ENCODE peak calls at places on chromosomes 2 and 18, in eight cellular contexts. M is left ventricle myocardium inferior, F is PC-3, B is fibroblast of pulmonary artery, A is HFF-Myc, R is MM.1S, H is astrocyte of the spinal cord, X is Panc1. V is an unnamed sample.

GRCh38 chr2:44051948-44052347 is 56.2 kb upstream of the LRPPRC start:
- DNase-seq in M (no peak), F (no peak), B (no peak), A (no peak), R (no peak), H (no peak), X (no peak), V (no peak)

GRCh38 chr2:177346192-177346591 is 46.4 kb upstream of the AGPS start:
- DNase-seq in M (no peak), F (no peak), B (no peak), A (no peak), R (no peak), H (no peak), X (no peak), V (no peak)

GRCh38 chr2:119126650-119127049 is 31.9 kb downstream of the C1QL2 start:
- DNase-seq in M (peak), F (no peak), B (peak), A (no peak), R (no peak), H (no peak), X (no peak), V (peak)

GRCh38 chr2:233247744-233248143 is 3.7 kb upstream of the ATG16L1 start:
- DNase-seq in M (no peak), F (peak), B (peak), A (peak), R (no peak), H (no peak), X (peak), V (peak)

GRCh38 chr2:137865954-137866540 is 98.2 kb upstream of the HNMT start:
- DNase-seq in M (no peak), F (peak), B (peak), A (peak), R (peak), H (peak), X (peak), V (peak)

GRCh38 chr2:151063271-151063670 is 198.4 kb downstream of the RBM43 start:
- DNase-seq in M (no peak), F (no peak), B (peak), A (no peak), R (no peak), H (peak), X (no peak), V (no peak)

GRCh38 chr2:172928754-172929153 is 146.9 kb upstream of the MAP3K20 start:
- DNase-seq in M (no peak), F (no peak), B (peak), A (no peak), R (no peak), H (peak), X (no peak), V (no peak)

GRCh38 chr18:21433436-21433835 is 167.1 kb downstream of the ESCO1 start:
- DNase-seq in M (no peak), F (no peak), B (no peak), A (no peak), R (no peak), H (no peak), X (no peak), V (no peak)

GRCh38 chr2:172009823-172010222 is 10.1 kb downstream of the METAP1D start:
- DNase-seq in M (no peak), F (no peak), B (no peak), A (no peak), R (no peak), H (no peak), X (no peak), V (no peak)

GRCh38 chr2:235833971-235834620 is 334.1 kb downstream of the GBX2 start:
- DNase-seq in M (no peak), F (no peak), B (no peak), A (no peak), R (no peak), H (no peak), X (no peak), V (no peak)

GRCh38 chr18:47552783-47553182 is 301.3 kb upstream of the SKOR2 start:
- DNase-seq in M (no peak), F (no peak), B (no peak), A (no peak), R (no peak), H (no peak), X (no peak), V (no peak)

GRCh38 chr2:25123682-25124081 is 44.7 kb downstream of the POMC start:
- DNase-seq in M (no peak), F (no peak), B (no peak), A (no peak), R (no peak), H (no peak), X (no peak), V (no peak)

GRCh38 chr2:150209746-150210145 is 277.7 kb downstream of the RND3 start:
- DNase-seq in M (no peak), F (no peak), B (no peak), A (no peak), R (no peak), H (no peak), X (no peak), V (no peak)

GRCh38 chr2:213162515-213163118 is 11.2 kb upstream of the IKZF2 start:
- DNase-seq in M (no peak), F (no peak), B (peak), A (no peak), R (no peak), H (peak), X (no peak), V (no peak)

GRCh38 chr2:112075490-112076260 is 20.6 kb downstream of the TMEM87B start:
- DNase-seq in M (no peak), F (peak), B (peak), A (no peak), R (no peak), H (peak), X (no peak), V (peak)

GRCh38 chr2:203846490-203847105 is 21.0 kb upstream of the CTLA4 start:
- DNase-seq in M (peak), F (no peak), B (no peak), A (no peak), R (no peak), H (no peak), X (no peak), V (no peak)

GRCh38 chr2:233449071-233449901 is 95.0 kb downstream of the DGKD start:
- DNase-seq in M (no peak), F (peak), B (peak), A (no peak), R (no peak), H (peak), X (no peak), V (no peak)

GRCh38 chr18:59799383-59800015 is 100.3 kb upstream of the PMAIP1 start:
- DNase-seq in M (no peak), F (no peak), B (no peak), A (peak), R (peak), H (peak), X (no peak), V (no peak)

GRCh38 chr18:64037812-64038414 is 68.0 kb downstream of the SERPINB8 start:
- DNase-seq in M (no peak), F (peak), B (peak), A (peak), R (peak), H (peak), X (no peak), V (peak)

GRCh38 chr2:3626118-3626816 is 31.4 kb downstream of the COLEC11 start:
- DNase-seq in M (no peak), F (no peak), B (peak), A (no peak), R (no peak), H (peak), X (no peak), V (no peak)

GRCh38 chr2:105582952-105583660 is 161.6 kb upstream of the NCK2 start:
- DNase-seq in M (no peak), F (no peak), B (no peak), A (no peak), R (no peak), H (no peak), X (no peak), V (no peak)

GRCh38 chr2:36707050-36707449 is 10.5 kb downstream of the VIT start:
- DNase-seq in M (no peak), F (peak), B (peak), A (no peak), R (no peak), H (peak), X (no peak), V (no peak)

GRCh38 chr2:187506416-187506815 is 47.8 kb downstream of the TFPI start:
- DNase-seq in M (no peak), F (no peak), B (no peak), A (no peak), R (no peak), H (no peak), X (no peak), V (no peak)
- TF ChIP-seq CTCF in M (no peak), F (no peak), B (no peak), A (no peak), R (no peak), H (no peak), X (no peak), V (no peak)

DNA sequence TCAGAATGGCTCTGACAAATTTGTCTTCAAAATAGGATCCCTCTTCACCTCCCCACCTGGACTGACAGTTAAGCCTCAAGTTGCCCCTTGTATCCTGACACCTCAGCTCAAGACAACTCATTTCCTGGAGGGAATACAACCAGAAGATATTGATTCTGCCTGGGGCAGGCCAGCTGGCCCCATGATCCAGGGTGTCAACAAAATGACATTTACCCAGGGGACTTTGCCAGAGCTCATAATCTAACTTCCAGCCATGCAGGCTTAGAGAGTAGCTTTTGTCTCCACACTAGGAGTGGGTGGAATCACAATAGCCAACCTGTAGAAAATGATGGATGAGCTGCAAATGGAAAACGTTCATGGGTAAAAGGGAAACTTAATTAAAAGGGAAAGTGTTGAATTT is 220.1 kb upstream of the DPP10 start:
- DNase-seq in M (no peak), F (no peak), B (no peak), A (no peak), R (no peak), H (no peak), X (no peak), V (no peak)
- H3K4me3 ChIP-seq in M (no peak), F (no peak), B (no peak), A (no peak), R (no peak), H (no peak), X (no peak), V (no peak)

GRCh38 chr2:241943961-241944575 is 74.5 kb downstream of the RTP5 start:
- DNase-seq in M (no peak), F (no peak), B (no peak), A (no peak), R (no peak), H (no peak), X (no peak), V (no peak)
- TF ChIP-seq CTCF in M (no peak), F (no peak), B (no peak), A (no peak), R (no peak), H (no peak), X (no peak), V (no peak)

GRCh38 chr2:181300600-181301291 is 156.4 kb upstream of the ITGA4 start:
- DNase-seq in M (no peak), F (no peak), B (no peak), A (no peak), R (no peak), H (no peak), X (no peak), V (no peak)
- H3K4me3 ChIP-seq in M (no peak), F (no peak), B (no peak), A (no peak), R (no peak), H (no peak), X (no peak), V (no peak)

DNA sequence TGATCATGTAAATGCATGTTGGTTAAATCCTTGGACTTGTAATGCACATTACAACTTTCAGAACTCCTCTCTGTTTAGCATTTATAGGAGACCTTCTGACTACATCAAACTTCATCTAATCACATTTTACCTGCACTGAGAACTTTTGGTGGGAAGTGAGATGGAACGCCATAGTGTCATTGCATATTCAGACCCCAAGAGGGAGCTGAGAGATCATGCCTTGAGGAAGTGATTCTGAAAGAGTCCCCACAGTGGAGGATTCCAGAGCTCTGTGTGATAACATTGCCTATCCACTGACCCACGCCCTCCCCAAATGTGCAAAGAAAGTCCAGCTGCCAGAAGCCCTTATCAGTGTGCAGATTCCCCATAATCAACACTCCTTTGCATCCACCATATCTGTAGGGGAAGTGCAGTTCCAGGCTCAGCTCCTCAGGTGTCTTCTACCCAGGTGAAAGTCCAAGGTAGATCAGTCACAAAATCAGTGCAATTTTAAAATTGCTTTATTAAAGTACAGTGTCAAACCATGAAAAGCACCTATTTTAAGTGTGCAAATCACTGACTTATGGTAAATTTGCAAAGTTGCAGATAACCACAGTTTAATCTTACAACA is 212.4 kb downstream of the RPIA start:
- DNase-seq in M (no peak), F (peak), B (peak), A (peak), R (peak), H (peak), X (no peak), V (peak)
- TF ChIP-seq CTCF in M (peak), F (peak), B (peak), A (peak), R (peak), H (peak), X (peak), V (peak)

GRCh38 chr2:226983891-226984290 is 148.0 kb downstream of the RHBDD1 start:
- DNase-seq in M (no peak), F (no peak), B (no peak), A (no peak), R (no peak), H (no peak), X (no peak), V (no peak)
- H3K4me3 ChIP-seq in M (no peak), F (no peak), B (no peak), A (no peak), R (no peak), H (no peak), X (no peak), V (no peak)

GRCh38 chr2:18001671-18002070 is 123.2 kb downstream of the KCNS3 start:
- DNase-seq in M (no peak), F (no peak), B (no peak), A (no peak), R (no peak), H (no peak), X (no peak), V (no peak)
- TF ChIP-seq CTCF in M (no peak), F (peak), B (no peak), A (peak), R (peak), H (no peak), X (peak), V (peak)

GRCh38 chr2:240250985-240251847 is 110.8 kb upstream of the OTOS start:
- DNase-seq in M (peak), F (peak), B (peak), A (no peak), R (peak), H (peak), X (peak), V (no peak)
- H3K4me3 ChIP-seq in M (peak), F (peak), B (no peak), A (no peak), R (no peak), H (no peak), X (peak), V (no peak)

DNA sequence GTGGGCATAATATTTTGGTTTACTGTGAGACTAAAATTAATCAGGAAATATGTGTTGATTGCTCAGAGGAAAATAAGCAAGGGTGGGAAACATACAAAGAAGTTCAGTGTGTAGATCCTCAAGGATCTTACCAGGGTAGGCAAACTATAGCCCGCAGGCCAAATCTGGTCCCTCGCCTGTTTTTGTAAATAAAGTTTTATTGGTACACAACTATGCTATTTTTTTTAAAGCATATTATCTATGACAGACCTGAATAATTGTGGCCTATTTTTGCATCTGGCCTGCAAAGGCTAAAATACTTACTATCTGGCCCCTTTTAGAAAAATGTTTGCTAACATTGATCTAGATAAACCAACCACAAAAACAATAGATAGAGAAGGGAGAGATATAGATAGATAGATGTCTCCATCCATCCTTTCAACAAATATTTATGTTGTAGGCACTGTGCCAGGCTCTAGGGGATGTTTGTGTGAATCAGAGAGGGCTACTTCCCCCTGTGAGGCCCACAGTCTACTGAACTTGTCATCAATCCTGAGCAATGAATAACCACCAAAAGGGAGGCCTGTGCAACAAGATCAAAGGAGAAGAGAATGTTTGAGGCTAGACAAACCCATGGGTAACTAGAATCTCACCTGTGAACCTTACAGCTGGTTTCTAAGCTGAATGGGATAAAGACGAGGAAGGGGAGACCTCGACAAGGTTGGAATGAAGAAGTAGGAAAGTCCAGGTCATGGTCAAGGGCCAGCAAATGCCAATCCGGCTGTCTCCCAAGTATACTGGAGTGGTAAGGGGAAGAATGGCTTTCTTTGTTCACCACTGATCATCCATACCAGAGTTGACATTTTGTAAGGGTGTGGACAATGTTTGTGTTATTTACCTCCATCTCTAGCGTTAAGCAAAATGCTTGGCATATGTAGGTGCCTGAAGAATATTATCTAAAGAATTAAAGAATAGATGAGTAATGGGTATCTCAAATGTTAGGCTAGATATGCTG is 23.6 kb downstream of the ALPK2 start:
- DNase-seq in M (no peak), F (peak), B (peak), A (no peak), R (no peak), H (peak), X (no peak), V (peak)
- TF ChIP-seq CTCF in M (no peak), F (no peak), B (no peak), A (no peak), R (no peak), H (no peak), X (no peak), V (no peak)

GRCh38 chr18:75200644-75201272 is 8.2 kb downstream of the PTGR3 start:
- DNase-seq in M (no peak), F (no peak), B (no peak), A (no peak), R (no peak), H (peak), X (no peak), V (no peak)
- H3K4me3 ChIP-seq in M (no peak), F (no peak), B (no peak), A (peak), R (no peak), H (no peak), X (no peak), V (no peak)